ENCODE peak calls at places on chromosomes 11 and 22, in seven cellular contexts. T is OCI-LY7; K is CD8-positive, alpha-beta T cell; D is neuronal stem cell; H is naive thymus-derived CD4-positive, alpha-beta T cell; O is colonic mucosa; X is Peyer's patch. I is an unnamed sample.

GRCh38 chr22:23708270-23708669 is 17.5 kb downstream of the RGL4 start:
- DNase-seq in K (no peak), O (no peak), H (no peak), D (no peak), X (no peak), T (no peak), I (no peak)

GRCh38 chr11:20003357-20003756 is 156.9 kb downstream of the DBX1 start:
- DNase-seq in O (no peak), X (no peak), T (no peak), H (no peak), D (no peak), K (no peak), I (no peak)

GRCh38 chr11:68358416-68358815 is 46.0 kb downstream of the LRP5 start:
- DNase-seq in O (no peak), D (no peak), K (no peak), H (no peak), T (no peak), X (no peak), I (no peak)

GRCh38 chr11:57560146-57560545 is 7.3 kb downstream of the UBE2L6 start:
- DNase-seq in K (no peak), H (no peak), D (no peak), O (no peak), X (no peak), T (no peak), I (no peak)

GRCh38 chr11:1834791-1835670 is at the start of gene SYT8:
- DNase-seq in D (no peak), H (no peak), K (no peak), O (no peak), X (no peak), T (no peak), I (no peak)

GRCh38 chr11:13726456-13726855 is 58.0 kb downstream of the FAR1 start:
- DNase-seq in T (no peak), K (no peak), X (no peak), H (no peak), D (no peak), O (no peak), I (no peak)

GRCh38 chr22:26481694-26482093 is 1.9 kb downstream of the HPS4 start:
- DNase-seq in X (no peak), H (no peak), K (no peak), D (no peak), T (peak; percentile 48), O (no peak), I (no peak)

GRCh38 chr11:73205666-73206343 is 12.3 kb upstream of the P2RY2 start:
- DNase-seq in K (no peak), H (no peak), T (no peak), X (peak; percentile 3), D (no peak), O (no peak), I (no peak)

GRCh38 chr22:23250424-23251363 is 70.4 kb downstream of the BCR start:
- DNase-seq in O (no peak), D (no peak), X (no peak), H (no peak), T (no peak), K (no peak), I (no peak)

GRCh38 chr22:27507935-27508504 is 293.5 kb downstream of the MN1 start:
- DNase-seq in H (no peak), X (no peak), T (peak; percentile 3), O (no peak), K (no peak), D (no peak), I (no peak)

GRCh38 chr11:60978546-60979380 is 7.3 kb downstream of the CD6 start:
- DNase-seq in X (no peak), O (no peak), H (no peak), D (no peak), T (no peak), K (no peak), I (no peak)

GRCh38 chr22:22865311-22866072 is 22.1 kb upstream of the IGLL5 start:
- DNase-seq in D (no peak), O (no peak), K (peak; percentile 60), X (no peak), T (peak; percentile 99), H (peak; percentile 36), I (no peak)

GRCh38 chr11:134510171-134510570 is 98.1 kb upstream of the B3GAT1 start:
- DNase-seq in T (no peak), K (no peak), O (no peak), H (no peak), X (peak; percentile 27), D (no peak), I (no peak)

GRCh38 chr22:48961705-48962104 is 866.0 kb downstream of the BRD1 start:
- DNase-seq in O (peak; percentile 1), H (no peak), K (no peak), T (no peak), X (no peak), D (no peak), I (no peak)

GRCh38 chr11:16853859-16854258 is 115.4 kb downstream of the C11orf58 start:
- DNase-seq in H (no peak), K (no peak), X (no peak), D (no peak), T (no peak), O (no peak), I (no peak)

GRCh38 chr11:134678152-134678551 is 266.1 kb upstream of the B3GAT1 start:
- DNase-seq in K (peak; percentile 43), H (no peak), X (no peak), T (no peak), D (no peak), O (no peak), I (no peak)

GRCh38 chr11:116879789-116880402 is 42.5 kb upstream of the APOA1 start:
- DNase-seq in K (no peak), X (no peak), T (peak; percentile 81), H (peak; percentile 37), D (peak; percentile 29), O (no peak), I (no peak)

GRCh38 chr11:128421577-128421976 is 165.8 kb downstream of the ETS1 start:
- DNase-seq in K (no peak), D (no peak), H (no peak), T (no peak), O (no peak), X (no peak), I (no peak)

GRCh38 chr11:90391756-90392155 is 168.9 kb upstream of the CHORDC1 start:
- DNase-seq in T (no peak), O (no peak), D (no peak), K (no peak), H (no peak), X (no peak), I (no peak)

GRCh38 chr11:134047586-134047999 is 21.3 kb upstream of the JAM3 start:
- DNase-seq in D (no peak), X (no peak), K (no peak), H (no peak), T (no peak), O (peak; percentile 67), I (no peak)

GRCh38 chr22:32619614-32620426 is 145.2 kb downstream of the FBXO7 start:
- DNase-seq in K (no peak), D (no peak), T (no peak), H (no peak), X (no peak), O (no peak), I (no peak)

GRCh38 chr11:19367051-19367709 is 126.4 kb upstream of the E2F8 start:
- DNase-seq in X (no peak), O (no peak), D (no peak), K (no peak), T (no peak), H (no peak), I (no peak)

GRCh38 chr11:95338430-95338991 is 107.5 kb upstream of the SESN3 start:
- DNase-seq in D (no peak), K (no peak), T (no peak), X (no peak), H (no peak), O (peak; percentile 50), I (no peak)

GRCh38 chr22:44019416-44019815 is 4.7 kb upstream of the PARVB start:
- DNase-seq in T (no peak), K (no peak), D (no peak), X (no peak), O (no peak), H (no peak), I (no peak)

DNA sequence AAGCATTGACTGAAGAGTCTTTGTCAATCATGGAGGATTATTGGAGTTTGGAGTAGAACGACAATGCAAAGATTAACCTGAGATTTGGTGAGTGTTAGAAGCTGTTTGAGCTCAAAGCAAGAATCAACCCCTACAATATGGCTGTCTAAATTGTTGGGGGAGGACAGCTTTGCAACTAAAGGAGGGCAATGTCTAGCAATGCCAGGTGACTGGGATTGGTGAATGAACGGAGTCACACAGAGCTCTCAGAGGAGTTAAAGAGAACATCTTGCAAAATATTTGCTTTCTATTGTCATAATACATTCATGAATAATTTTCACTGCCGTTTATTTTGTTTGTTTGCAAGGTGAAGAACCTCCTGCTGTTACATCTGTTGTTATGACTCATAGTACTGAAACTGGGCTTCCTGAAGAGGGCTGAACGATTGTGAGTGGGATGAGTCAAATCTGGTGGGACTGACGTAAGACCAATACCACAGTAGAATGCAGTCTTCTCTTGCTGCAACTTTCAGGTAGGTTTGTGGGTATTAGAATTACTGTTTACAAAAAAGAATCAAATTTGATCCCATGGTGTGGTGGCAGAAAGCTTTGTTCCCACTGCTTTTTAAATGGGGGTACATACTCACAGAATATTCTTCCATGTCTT is 281.9 kb downstream of the CADM1 start:
- DNase-seq in T (peak; percentile 68), O (no peak), X (no peak), K (no peak), H (no peak), D (no peak), I (no peak)
- H3K27ac ChIP-seq in T (peak overlapping the region; percentile 89), O (no peak overlapping the region), X (no peak overlapping the region), K (peak overlapping the region; percentile 42), H (no peak overlapping the region), D (no peak overlapping the region), I (no peak overlapping the region)

GRCh38 chr11:36431429-36432092 is 78.5 kb downstream of the TRAF6 start:
- DNase-seq in X (no peak), K (no peak), O (no peak), D (no peak), T (no peak), H (no peak), I (peak; percentile 28)
- H3K27ac ChIP-seq in X (peak overlapping the region; percentile 48), K (no peak overlapping the region), O (no peak overlapping the region), D (no peak overlapping the region), T (no peak overlapping the region), H (no peak overlapping the region), I (no peak overlapping the region)

GRCh38 chr11:35111171-35112055 is 27.6 kb upstream of the CD44 start:
- DNase-seq in T (no peak), O (peak; percentile 41), H (no peak), D (no peak), K (no peak), X (no peak), I (no peak)
- H3K27ac ChIP-seq in T (no peak overlapping the region), O (no peak overlapping the region), H (no peak overlapping the region), D (no peak overlapping the region), K (no peak overlapping the region), X (no peak overlapping the region), I (no peak overlapping the region)

DNA sequence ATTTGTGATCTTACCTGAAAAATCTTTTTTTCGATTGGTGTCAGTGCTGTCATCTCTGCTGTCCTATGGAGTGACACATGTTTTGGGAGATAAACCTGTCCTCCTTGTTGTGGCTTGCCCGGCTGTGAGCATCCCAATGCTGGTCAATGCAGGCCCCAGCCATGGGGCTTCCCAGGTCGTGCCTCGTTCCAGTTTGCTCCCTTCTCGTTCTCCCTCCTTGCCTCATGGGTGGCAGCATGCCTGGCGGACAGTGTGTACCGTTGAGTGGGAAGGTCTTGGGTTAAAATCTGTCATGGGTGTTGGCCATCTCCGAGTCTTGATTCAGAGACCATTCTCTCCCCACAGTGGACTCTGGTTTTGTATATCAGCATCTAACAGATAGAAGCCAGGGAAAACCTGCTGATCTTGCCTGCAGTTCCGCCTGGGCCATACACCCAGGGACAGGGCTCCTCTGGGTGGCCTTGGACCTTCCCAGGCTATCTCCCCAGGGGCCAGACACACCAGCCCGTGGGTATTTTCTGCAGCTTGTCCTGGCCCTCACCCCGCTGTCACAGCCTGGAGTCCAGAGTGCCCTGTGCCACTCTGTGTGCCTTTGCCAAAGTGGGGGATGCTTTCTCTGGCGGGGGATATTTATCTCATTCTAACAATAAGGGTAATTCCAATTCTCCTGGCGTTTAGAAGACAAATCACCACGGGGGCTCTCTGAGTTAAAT is 208.1 kb downstream of the TBC1D22A start:
- DNase-seq in D (no peak), K (no peak), X (no peak), O (no peak), H (no peak), T (no peak), I (no peak)
- H3K27ac ChIP-seq in D (no peak overlapping the region), K (no peak overlapping the region), X (peak overlapping the region; percentile 28), O (no peak overlapping the region), H (no peak overlapping the region), T (no peak overlapping the region), I (no peak overlapping the region)